ENCODE peak calls at places on chromosome 1, in four cellular contexts. One of them, this sample, is unnamed.

GRCh38 chr1:156704930-156705320 is 458 bp downstream of the CRABP2 start:
- DNase-seq in neural crest cell: no peak
- DNase-seq in NCI-H146: peak; percentile 21
- DNase-seq in anterior cingulate cortex: no peak
- DNase-seq in this sample: no peak

GRCh38 chr1:3930696-3931309 is 30.7 kb upstream of the C1orf174 start:
- DNase-seq in NCI-H146: no peak
- DNase-seq in neural crest cell: no peak
- DNase-seq in anterior cingulate cortex: no peak
- DNase-seq in this sample: no peak

GRCh38 chr1:239719642-239720258 is 333.4 kb downstream of the CHRM3 start:
- DNase-seq in neural crest cell: no peak
- DNase-seq in anterior cingulate cortex: no peak
- DNase-seq in NCI-H146: peak; percentile 14
- DNase-seq in this sample: no peak

GRCh38 chr1:226973371-226973897 is 33.3 kb downstream of the COQ8A start:
- DNase-seq in neural crest cell: no peak
- DNase-seq in NCI-H146: no peak
- DNase-seq in anterior cingulate cortex: no peak
- DNase-seq in this sample: no peak

GRCh38 chr1:203287109-203287893 is 18.0 kb upstream of the BTG2 start:
- DNase-seq in NCI-H146: peak; percentile 69
- DNase-seq in neural crest cell: no peak
- DNase-seq in anterior cingulate cortex: no peak
- DNase-seq in this sample: peak; percentile 51

GRCh38 chr1:224498574-224499170 is 64.1 kb upstream of the WDR26 start:
- DNase-seq in NCI-H146: no peak
- DNase-seq in neural crest cell: no peak
- DNase-seq in anterior cingulate cortex: no peak
- DNase-seq in this sample: no peak

GRCh38 chr1:94698759-94699502 is 121.2 kb upstream of the SLC44A3 start:
- DNase-seq in NCI-H146: peak; percentile 63
- DNase-seq in neural crest cell: no peak
- DNase-seq in anterior cingulate cortex: no peak
- DNase-seq in this sample: no peak

GRCh38 chr1:57302812-57303607 is 120.8 kb downstream of the DAB1 start:
- DNase-seq in NCI-H146: no peak
- DNase-seq in neural crest cell: no peak
- DNase-seq in anterior cingulate cortex: no peak
- DNase-seq in this sample: no peak

GRCh38 chr1:28341591-28341990 is 12.8 kb downstream of the MED18 start:
- DNase-seq in neural crest cell: no peak
- DNase-seq in NCI-H146: no peak
- DNase-seq in anterior cingulate cortex: no peak
- DNase-seq in this sample: no peak

GRCh38 chr1:44113095-44113609 is 5.5 kb upstream of the KLF17 start:
- DNase-seq in NCI-H146: no peak
- DNase-seq in anterior cingulate cortex: no peak
- DNase-seq in neural crest cell: no peak
- DNase-seq in this sample: no peak

GRCh38 chr1:55061706-55062321 is 22.5 kb downstream of the PCSK9 start:
- DNase-seq in neural crest cell: no peak
- DNase-seq in NCI-H146: no peak
- DNase-seq in anterior cingulate cortex: no peak
- DNase-seq in this sample: no peak

GRCh38 chr1:35554261-35555211 is 2.7 kb downstream of the KIAA0319L start:
- DNase-seq in NCI-H146: no peak
- DNase-seq in neural crest cell: no peak
- DNase-seq in anterior cingulate cortex: no peak
- DNase-seq in this sample: no peak

GRCh38 chr1:158002022-158002629 is 8.7 kb downstream of the KIRREL1 start:
- DNase-seq in neural crest cell: no peak
- DNase-seq in anterior cingulate cortex: no peak
- DNase-seq in NCI-H146: no peak
- DNase-seq in this sample: no peak

This sample was measured in NCI-H510A.